ENCODE peak calls at places on chromosomes 2 and 18, in five cellular contexts. L, J, V, O and Y are unnamed samples.
A peak's percentile ranks its signal among the peaks of the same experiment; 100 is the strongest.

GRCh38 chr2:27708257-27708654 is 44.6 kb downstream of the SLC4A1AP start:
- DNase-seq in V (no peak), J (no peak), L (no peak), O (no peak), Y (peak; percentile 34)

GRCh38 chr2:181074457-181074856 is 94.1 kb downstream of the UBE2E3 start:
- DNase-seq in L (no peak), O (no peak), J (no peak), V (peak; percentile 27), Y (no peak)

GRCh38 chr2:209578394-209579006 is 154.7 kb downstream of the MAP2 start:
- DNase-seq in V (no peak), J (no peak), L (no peak), O (no peak), Y (no peak)

GRCh38 chr18:44938396-44939036 is 257.8 kb downstream of the SETBP1 start:
- DNase-seq in V (no peak), L (no peak), J (no peak), O (no peak), Y (no peak)

GRCh38 chr18:79567481-79568147 is 112.0 kb upstream of the CTDP1 start:
- DNase-seq in O (no peak), V (peak; percentile 90), J (no peak), L (no peak), Y (no peak)

GRCh38 chr2:85862426-85862825 is 26.4 kb downstream of the ST3GAL5 start:
- DNase-seq in O (no peak), J (no peak), L (no peak), V (no peak), Y (no peak)

GRCh38 chr18:63188063-63188462 is 131.5 kb downstream of the BCL2 start:
- DNase-seq in V (no peak), O (no peak), J (no peak), L (no peak), Y (no peak)

GRCh38 chr2:69509011-69509749 is 71.9 kb upstream of the NFU1 start:
- DNase-seq in L (no peak), O (no peak), V (no peak), J (no peak), Y (no peak)

GRCh38 chr18:8124232-8125146 is 484.7 kb upstream of the RAB12 start:
- DNase-seq in J (no peak), L (no peak), O (no peak), V (no peak), Y (no peak)

GRCh38 chr2:240139011-240139441 is 1.4 kb downstream of the OTOS start:
- DNase-seq in O (no peak), V (no peak), J (peak; percentile 10), L (no peak), Y (no peak)

GRCh38 chr2:97693476-97693875 is 19.9 kb upstream of the ZAP70 start:
- DNase-seq in L (no peak), J (no peak), V (peak; percentile 62), O (no peak), Y (no peak)

GRCh38 chr2:19850526-19851050 is 51.2 kb downstream of the TTC32 start:
- DNase-seq in O (no peak), V (no peak), L (no peak), J (no peak), Y (peak; percentile 37)

GRCh38 chr18:24271381-24272331 is 126.0 kb downstream of the OSBPL1A start:
- DNase-seq in V (peak; percentile 78), L (peak; percentile 33), O (peak; percentile 23), J (peak; percentile 76), Y (peak; percentile 66)

GRCh38 chr2:102194609-102195268 is 7.9 kb downstream of the IL1RL2 start:
- DNase-seq in V (no peak), J (no peak), O (no peak), L (no peak), Y (no peak)

GRCh38 chr2:72911256-72911655 is 6.1 kb upstream of the EMX1 start:
- DNase-seq in L (no peak), V (no peak), J (no peak), O (no peak), Y (no peak)

GRCh38 chr2:191150121-191150450 is 708 bp downstream of the STAT4 start:
- DNase-seq in V (no peak), J (no peak), O (no peak), L (no peak), Y (no peak)

GRCh38 chr2:126586321-126586720 is 69.6 kb upstream of the GYPC start:
- DNase-seq in O (no peak), J (no peak), L (no peak), V (no peak), Y (no peak)

GRCh38 chr18:11984091-11984490 is 2.8 kb downstream of the IMPA2 start:
- DNase-seq in O (no peak), V (no peak), L (no peak), J (no peak), Y (no peak)

GRCh38 chr2:31090188-31090587 is 48.1 kb downstream of the GALNT14 start:
- DNase-seq in V (no peak), J (no peak), L (no peak), O (no peak), Y (no peak)

GRCh38 chr2:223669453-223670225 is 67.5 kb upstream of the SCG2 start:
- DNase-seq in L (no peak), V (peak; percentile 48), J (no peak), O (no peak), Y (no peak)

GRCh38 chr2:233351423-233351822 is 2.9 kb upstream of the DGKD start:
- DNase-seq in J (no peak), L (no peak), V (peak; percentile 38), O (no peak), Y (no peak)

GRCh38 chr2:149727927-149728326 is 140.4 kb upstream of the MMADHC start:
- DNase-seq in J (no peak), V (no peak), O (no peak), L (no peak), Y (no peak)

GRCh38 chr2:178331474-178332431 is 119.2 kb downstream of the PRKRA start:
- DNase-seq in O (no peak), V (no peak), J (no peak), L (no peak), Y (no peak)